ENCODE peak calls at places on chromosome 6, in five cellular contexts. One of them, this sample, is unnamed.

GRCh38 chr6:161152904-161153662 is 120.8 kb downstream of the AGPAT4 start:
- DNase-seq in body of pancreas: no peak
- DNase-seq in effector memory CD8-positive, alpha-beta T cell: peak
- DNase-seq in kidney: no peak
- DNase-seq in erythroblast: peak
- DNase-seq in this sample: peak

GRCh38 chr6:137542713-137543112 is 48.5 kb upstream of the OLIG3 start:
- DNase-seq in body of pancreas: no peak
- DNase-seq in effector memory CD8-positive, alpha-beta T cell: no peak
- DNase-seq in erythroblast: no peak
- DNase-seq in kidney: no peak
- DNase-seq in this sample: no peak

GRCh38 chr6:82767037-82767436 is 298.6 kb downstream of the UBE3D start:
- DNase-seq in body of pancreas: no peak
- DNase-seq in kidney: no peak
- DNase-seq in effector memory CD8-positive, alpha-beta T cell: no peak
- DNase-seq in erythroblast: no peak
- DNase-seq in this sample: no peak

GRCh38 chr6:81731814-81732213 is 20.7 kb downstream of the TENT5A start:
- DNase-seq in erythroblast: no peak
- DNase-seq in effector memory CD8-positive, alpha-beta T cell: no peak
- DNase-seq in kidney: no peak
- DNase-seq in body of pancreas: no peak
- DNase-seq in this sample: no peak

GRCh38 chr6:138944412-138944811 is 43.6 kb downstream of the REPS1 start:
- DNase-seq in erythroblast: no peak
- DNase-seq in kidney: no peak
- DNase-seq in effector memory CD8-positive, alpha-beta T cell: peak
- DNase-seq in body of pancreas: no peak
- DNase-seq in this sample: peak

GRCh38 chr6:111602481-111603404 is 2.9 kb downstream of the TRAF3IP2 start:
- DNase-seq in body of pancreas: no peak
- DNase-seq in kidney: peak
- DNase-seq in effector memory CD8-positive, alpha-beta T cell: no peak
- DNase-seq in erythroblast: no peak
- DNase-seq in this sample: no peak

GRCh38 chr6:113719545-113719944 is 137.6 kb upstream of the MARCKS start:
- DNase-seq in effector memory CD8-positive, alpha-beta T cell: no peak
- DNase-seq in kidney: no peak
- DNase-seq in body of pancreas: no peak
- DNase-seq in erythroblast: no peak
- DNase-seq in this sample: no peak

GRCh38 chr6:12927746-12928145 is 211.2 kb downstream of the PHACTR1 start:
- DNase-seq in effector memory CD8-positive, alpha-beta T cell: no peak
- DNase-seq in body of pancreas: no peak
- DNase-seq in erythroblast: no peak
- DNase-seq in kidney: no peak
- DNase-seq in this sample: no peak

GRCh38 chr6:137159912-137160311 is 13.5 kb downstream of the IL22RA2 start:
- DNase-seq in erythroblast: no peak
- DNase-seq in kidney: no peak
- DNase-seq in effector memory CD8-positive, alpha-beta T cell: no peak
- DNase-seq in body of pancreas: no peak
- DNase-seq in this sample: no peak

GRCh38 chr6:129766959-129767728 is 57.2 kb upstream of the ARHGAP18 start:
- DNase-seq in kidney: peak
- DNase-seq in erythroblast: peak
- DNase-seq in body of pancreas: no peak
- DNase-seq in effector memory CD8-positive, alpha-beta T cell: peak
- DNase-seq in this sample: peak

GRCh38 chr6:39333626-39334025 is 11.1 kb upstream of the KCNK16 start:
- DNase-seq in kidney: no peak
- DNase-seq in erythroblast: no peak
- DNase-seq in effector memory CD8-positive, alpha-beta T cell: no peak
- DNase-seq in body of pancreas: no peak
- DNase-seq in this sample: no peak

GRCh38 chr6:169981969-169982368 is 230.5 kb downstream of the ERMARD start:
- DNase-seq in erythroblast: no peak
- DNase-seq in effector memory CD8-positive, alpha-beta T cell: no peak
- DNase-seq in body of pancreas: no peak
- DNase-seq in kidney: peak
- DNase-seq in this sample: no peak

GRCh38 chr6:129767776-129768490 is 58.0 kb upstream of the ARHGAP18 start:
- DNase-seq in erythroblast: no peak
- DNase-seq in effector memory CD8-positive, alpha-beta T cell: no peak
- DNase-seq in body of pancreas: no peak
- DNase-seq in kidney: no peak
- DNase-seq in this sample: no peak

GRCh38 chr6:12367412-12367811 is 77.3 kb downstream of the EDN1 start:
- DNase-seq in kidney: no peak
- DNase-seq in erythroblast: no peak
- DNase-seq in body of pancreas: no peak
- DNase-seq in effector memory CD8-positive, alpha-beta T cell: no peak
- DNase-seq in this sample: no peak

GRCh38 chr6:55433446-55434130 is 106.3 kb downstream of the GFRAL start:
- DNase-seq in kidney: no peak
- DNase-seq in body of pancreas: no peak
- DNase-seq in erythroblast: no peak
- DNase-seq in effector memory CD8-positive, alpha-beta T cell: no peak
- DNase-seq in this sample: no peak

GRCh38 chr6:32114853-32115252 is 5.7 kb upstream of the TNXB start:
- DNase-seq in kidney: no peak
- DNase-seq in effector memory CD8-positive, alpha-beta T cell: no peak
- DNase-seq in body of pancreas: no peak
- DNase-seq in erythroblast: no peak
- DNase-seq in this sample: no peak

GRCh38 chr6:51855310-51856082 is 231.9 kb downstream of the PKHD1 start:
- DNase-seq in kidney: no peak
- DNase-seq in body of pancreas: no peak
- DNase-seq in erythroblast: peak
- DNase-seq in effector memory CD8-positive, alpha-beta T cell: no peak
- DNase-seq in this sample: no peak

GRCh38 chr6:166415833-166416347 is 33.1 kb upstream of the MPC1 start:
- DNase-seq in effector memory CD8-positive, alpha-beta T cell: no peak
- DNase-seq in kidney: no peak
- DNase-seq in body of pancreas: no peak
- DNase-seq in erythroblast: no peak
- DNase-seq in this sample: no peak

GRCh38 chr6:129031051-129031599 is 148.2 kb downstream of the LAMA2 start:
- DNase-seq in kidney: no peak
- DNase-seq in erythroblast: no peak
- DNase-seq in effector memory CD8-positive, alpha-beta T cell: no peak
- DNase-seq in body of pancreas: no peak
- DNase-seq in this sample: no peak

GRCh38 chr6:144413418-144413817 is 128.3 kb downstream of the UTRN start:
- DNase-seq in kidney: no peak
- DNase-seq in body of pancreas: no peak
- DNase-seq in effector memory CD8-positive, alpha-beta T cell: no peak
- DNase-seq in erythroblast: no peak
- DNase-seq in this sample: peak

GRCh38 chr6:1611322-1611571 is 1.5 kb downstream of the FOXC1 start:
- DNase-seq in kidney: peak
- DNase-seq in body of pancreas: no peak
- DNase-seq in effector memory CD8-positive, alpha-beta T cell: no peak
- DNase-seq in erythroblast: peak
- DNase-seq in this sample: no peak

GRCh38 chr6:484086-484728 is 92.7 kb downstream of the IRF4 start:
- DNase-seq in erythroblast: no peak
- DNase-seq in kidney: no peak
- DNase-seq in effector memory CD8-positive, alpha-beta T cell: no peak
- DNase-seq in body of pancreas: no peak
- DNase-seq in this sample: no peak

GRCh38 chr6:20511858-20512257 is 22.4 kb upstream of the CDKAL1 start:
- DNase-seq in erythroblast: no peak
- DNase-seq in kidney: no peak
- DNase-seq in body of pancreas: no peak
- DNase-seq in effector memory CD8-positive, alpha-beta T cell: no peak
- DNase-seq in this sample: no peak

GRCh38 chr6:156699017-156699421 is 78.2 kb upstream of the ARID1B start:
- DNase-seq in erythroblast: no peak
- DNase-seq in effector memory CD8-positive, alpha-beta T cell: no peak
- DNase-seq in body of pancreas: no peak
- DNase-seq in kidney: no peak
- DNase-seq in this sample: no peak

GRCh38 chr6:91438570-91438969 is 851.7 kb upstream of the MAP3K7 start:
- DNase-seq in kidney: no peak
- DNase-seq in erythroblast: no peak
- DNase-seq in body of pancreas: no peak
- DNase-seq in effector memory CD8-positive, alpha-beta T cell: no peak
- DNase-seq in this sample: no peak

GRCh38 chr6:70391513-70391912 is 21.8 kb upstream of the FAM135A start:
- DNase-seq in body of pancreas: no peak
- DNase-seq in erythroblast: no peak
- DNase-seq in kidney: no peak
- DNase-seq in effector memory CD8-positive, alpha-beta T cell: no peak
- DNase-seq in this sample: no peak

GRCh38 chr6:18226451-18226850 is 37.9 kb downstream of the DEK start:
- DNase-seq in erythroblast: no peak
- DNase-seq in kidney: no peak
- DNase-seq in body of pancreas: no peak
- DNase-seq in effector memory CD8-positive, alpha-beta T cell: no peak
- DNase-seq in this sample: no peak

GRCh38 chr6:2807342-2808090 is 34.1 kb downstream of the SERPINB1 start:
- DNase-seq in erythroblast: no peak
- DNase-seq in kidney: no peak
- DNase-seq in effector memory CD8-positive, alpha-beta T cell: no peak
- DNase-seq in body of pancreas: peak
- DNase-seq in this sample: no peak

GRCh38 chr6:158819213-158819976 is at the start of gene EZR:
- DNase-seq in kidney: peak
- DNase-seq in effector memory CD8-positive, alpha-beta T cell: peak
- DNase-seq in body of pancreas: peak
- DNase-seq in erythroblast: peak
- DNase-seq in this sample: peak

GRCh38 chr6:84773431-84774173 is 9.2 kb upstream of the TBX18 start:
- DNase-seq in erythroblast: peak
- DNase-seq in effector memory CD8-positive, alpha-beta T cell: no peak
- DNase-seq in kidney: peak
- DNase-seq in body of pancreas: no peak
- DNase-seq in this sample: no peak

GRCh38 chr6:17086469-17086868 is 15.4 kb upstream of the STMND1 start:
- DNase-seq in kidney: no peak
- DNase-seq in effector memory CD8-positive, alpha-beta T cell: peak
- DNase-seq in body of pancreas: peak
- DNase-seq in erythroblast: peak
- DNase-seq in this sample: peak